ENCODE peak calls at places on chromosome 15, in four cellular contexts. W is GM12878, N is H1, D is K562. T is an unnamed sample.
A peak's percentile ranks its signal among the peaks of the same experiment; 100 is the strongest.

GRCh38 chr15:40764766-40765136 is 883 bp downstream of the GCHFR start:
- DNase-seq in W (no peak), N (no peak), D (no peak), T (no peak)

GRCh38 chr15:79901958-79902357 is 5.1 kb upstream of the MTHFS start:
- DNase-seq in W (peak; percentile 90), N (no peak), D (no peak), T (no peak)

GRCh38 chr15:93523490-93523889 is 434.5 kb upstream of the RGMA start:
- DNase-seq in W (no peak), N (no peak), D (no peak), T (no peak)

GRCh38 chr15:59622289-59622688 is 10.7 kb downstream of the GCNT3 start:
- DNase-seq in W (no peak), N (peak; percentile 21), D (peak; percentile 35), T (peak; percentile 34)

GRCh38 chr15:100116416-100117190 is 225.2 kb downstream of the ADAMTS17 start:
- DNase-seq in W (no peak), N (no peak), D (no peak), T (no peak)

GRCh38 chr15:55196011-55196410 is 730 bp downstream of the RSL24D1 start:
- DNase-seq in W (no peak), N (no peak), D (no peak), T (peak; percentile 4)

GRCh38 chr15:39359736-39360135 is 221.1 kb upstream of the THBS1 start:
- DNase-seq in W (no peak), N (no peak), D (no peak), T (no peak)

GRCh38 chr15:59543721-59544547 is 67.6 kb upstream of the GCNT3 start:
- DNase-seq in W (peak; percentile 78), N (no peak), D (no peak), T (no peak)

GRCh38 chr15:56984681-56985515 is 66.5 kb downstream of the TCF12 start:
- DNase-seq in W (no peak), N (no peak), D (no peak), T (peak; percentile 48)

GRCh38 chr15:39624806-39625205 is 43.9 kb downstream of the THBS1 start:
- DNase-seq in W (peak; percentile 45), N (no peak), D (no peak), T (peak; percentile 93)

GRCh38 chr15:51112078-51112477 is 17.4 kb upstream of the TNFAIP8L3 start:
- DNase-seq in W (no peak), N (no peak), D (no peak), T (no peak)

GRCh38 chr15:65577129-65577996 is 33.6 kb downstream of the INTS14 start:
- DNase-seq in W (no peak), N (no peak), D (no peak), T (no peak)

GRCh38 chr15:73633991-73634495 is 854 bp upstream of the NPTN start:
- DNase-seq in W (no peak), N (no peak), D (no peak), T (peak; percentile 96)

GRCh38 chr15:78620021-78620838 is 566 bp downstream of the CHRNA3 start:
- DNase-seq in W (no peak), N (peak; percentile 36), D (no peak), T (no peak)

GRCh38 chr15:29322407-29322806 is 52.8 kb upstream of the NSMCE3 start:
- DNase-seq in W (no peak), N (no peak), D (no peak), T (peak; percentile 35)

GRCh38 chr15:43104426-43104825 is 1.4 kb downstream of the UBR1 start:
- DNase-seq in W (no peak), N (no peak), D (peak; percentile 17), T (peak; percentile 9)

GRCh38 chr15:95857124-95857757 is 473.3 kb upstream of the NR2F2 start:
- DNase-seq in W (no peak), N (no peak), D (no peak), T (peak; percentile 90)

GRCh38 chr15:75307778-75308390 is 25.2 kb downstream of the GOLGA6D start:
- DNase-seq in W (no peak), N (peak; percentile 60), D (peak; percentile 68), T (no peak)
- TF ChIP-seq CHD1 in W (no peak), N (no peak), D (no peak), T (no peak)

DNA sequence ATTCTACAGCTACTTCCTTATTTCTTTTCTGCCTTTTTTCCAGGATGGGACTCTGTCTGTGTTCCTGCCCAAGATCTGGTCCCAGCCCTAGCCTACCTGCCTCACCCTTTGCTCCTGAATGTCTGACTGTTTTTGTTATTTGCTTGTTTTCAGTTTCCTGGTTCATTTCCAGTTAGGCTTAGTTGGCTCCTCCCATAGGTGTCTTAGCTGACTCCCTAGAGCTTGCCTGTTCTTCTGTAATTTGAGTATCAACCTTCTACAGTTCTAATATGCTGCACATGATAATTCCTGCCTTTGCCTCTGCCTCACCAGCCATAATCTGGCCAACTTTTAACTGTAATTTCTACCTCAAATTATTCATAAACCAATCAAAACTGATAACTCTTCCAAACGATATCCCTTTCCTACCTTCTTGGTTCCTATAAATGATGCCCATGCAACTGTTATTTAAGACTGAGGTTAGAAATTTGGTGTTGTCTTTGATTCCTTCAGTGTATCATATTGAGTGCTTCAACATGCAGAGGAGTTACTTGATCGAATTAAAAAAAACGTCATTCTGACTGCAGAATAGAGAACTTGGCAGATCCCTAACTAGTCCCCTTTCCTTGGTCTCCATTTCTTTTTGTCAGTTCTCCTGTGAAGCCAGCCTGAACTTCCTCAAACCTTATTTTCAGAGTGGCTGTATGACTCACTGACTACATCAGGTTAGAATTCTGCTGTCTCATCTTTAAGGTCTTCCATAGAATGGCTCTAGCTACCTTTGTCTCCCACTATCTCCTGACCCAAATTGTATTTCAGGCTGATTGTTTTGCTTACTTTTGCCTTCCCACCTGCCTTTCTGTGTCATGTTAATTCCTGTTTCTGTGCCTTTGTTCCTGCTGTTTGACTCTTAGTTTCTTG is 8.4 kb downstream of the GOLM2 start:
- DNase-seq in W (no peak), N (no peak), D (peak; percentile 50), T (peak; percentile 78)
- TF ChIP-seq CHD1 in W (no peak), N (no peak), D (peak; percentile 37), T (no peak)

DNA sequence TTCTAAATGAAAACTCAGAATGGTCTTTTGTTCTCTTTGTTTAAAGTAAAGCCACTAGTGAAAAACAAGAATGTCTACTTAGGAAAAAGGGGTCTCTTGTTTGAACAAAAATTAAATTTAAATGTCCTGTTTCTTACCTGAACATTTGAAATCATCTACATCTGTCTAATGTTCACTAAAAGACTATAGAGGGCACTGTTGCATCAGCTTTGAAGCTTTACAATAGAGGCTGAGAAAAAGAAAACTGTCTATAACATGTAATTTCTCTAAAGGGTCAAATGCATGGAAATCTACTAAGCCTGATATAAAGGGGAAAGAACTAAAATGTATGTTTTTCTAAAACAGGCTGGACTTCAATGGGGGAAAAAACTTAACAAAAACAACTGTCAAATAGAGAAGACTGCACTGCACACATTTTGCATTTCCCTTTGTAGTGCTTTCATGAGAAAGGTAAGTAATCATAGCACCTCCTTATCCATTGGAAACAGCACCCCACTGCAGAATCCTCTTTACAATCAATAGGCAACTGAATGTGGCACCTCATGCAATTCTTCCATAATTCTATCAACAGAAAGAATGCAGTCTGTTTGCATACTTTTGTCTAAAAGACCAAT is 26.3 kb downstream of the DPH6 start:
- DNase-seq in W (peak; percentile 19), N (no peak), D (peak; percentile 12), T (peak; percentile 64)
- TF ChIP-seq CHD1 in W (no peak), N (no peak), D (no peak), T (no peak)

GRCh38 chr15:66707310-66708160 is 5.5 kb downstream of the SMAD6 start:
- DNase-seq in W (no peak), N (peak; percentile 70), D (no peak), T (peak; percentile 43)
- TF ChIP-seq CHD1 in W (no peak), N (no peak), D (no peak), T (no peak)

GRCh38 chr15:90407871-90408317 is 19.9 kb downstream of the IQGAP1 start:
- DNase-seq in W (no peak), N (no peak), D (no peak), T (peak; percentile 61)
- TF ChIP-seq CHD1 in W (no peak), N (no peak), D (no peak), T (no peak)

GRCh38 chr15:45585069-45585468 is 2.1 kb upstream of the BLOC1S6 start:
- DNase-seq in W (no peak), N (no peak), D (no peak), T (no peak)
- TF ChIP-seq CHD1 in W (no peak), N (no peak), D (no peak), T (no peak)

GRCh38 chr15:92439311-92439710 is 45.6 kb downstream of the ST8SIA2 start:
- DNase-seq in W (no peak), N (no peak), D (no peak), T (no peak)

GRCh38 chr15:92435145-92435544 is 41.5 kb downstream of the ST8SIA2 start:
- DNase-seq in W (no peak), N (no peak), D (no peak), T (no peak)

GRCh38 chr15:92443381-92443780 is 49.7 kb downstream of the ST8SIA2 start:
- DNase-seq in W (no peak), N (no peak), D (no peak), T (no peak)

GRCh38 chr15:92438471-92438870 is 44.8 kb downstream of the ST8SIA2 start:
- DNase-seq in W (no peak), N (no peak), D (no peak), T (no peak)
- TF ChIP-seq CHD1 in W (no peak), N (no peak), D (no peak), T (no peak)

DNA sequence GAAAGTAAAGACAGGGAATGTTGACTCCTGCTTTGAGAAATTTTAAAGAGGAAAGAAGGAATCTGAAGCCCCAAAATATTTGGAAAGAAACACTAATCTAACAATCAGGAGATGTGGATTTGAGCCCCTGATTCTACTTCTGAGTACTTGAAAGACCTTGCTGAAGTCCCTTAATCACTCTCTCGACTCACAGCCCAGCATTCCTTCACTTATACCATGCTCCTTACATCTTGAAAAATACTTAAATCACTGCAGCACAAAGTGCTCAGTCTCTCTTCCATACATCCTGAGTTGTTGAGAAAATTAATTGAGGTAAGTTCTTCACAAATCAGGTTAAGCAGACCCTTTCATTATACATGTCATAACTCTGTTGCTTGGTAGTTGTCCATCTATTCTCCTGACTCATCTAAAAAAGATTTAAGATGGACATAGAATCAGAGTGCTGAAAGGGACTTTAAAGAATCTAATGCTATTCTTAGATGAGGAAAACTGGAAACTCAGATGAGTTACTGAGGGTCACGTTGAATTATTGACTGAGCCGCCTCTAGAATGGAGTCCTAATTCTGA is 72.8 kb upstream of the THSD4 start:
- DNase-seq in W (no peak), N (no peak), D (no peak), T (peak; percentile 34)
- TF ChIP-seq CHD1 in W (no peak), N (no peak), D (no peak), T (no peak)